ENCODE peak calls at places on chromosomes 1 and 21, in eight cellular contexts. H is lung; Z is Peyer's patch; Q is tibial nerve; V is right lobe of liver; M is Panc1; U is transverse colon; X is CD8-positive, alpha-beta T cell. E is an unnamed sample.

GRCh38 chr1:65572701-65573421 is 152.4 kb downstream of the LEPR start:
- DNase-seq in H (no peak), Z (no peak), Q (no peak), V (no peak), M (no peak), U (no peak), X (no peak), E (no peak)

GRCh38 chr1:45659222-45659621 is 27.1 kb downstream of the GPBP1L1 start:
- DNase-seq in H (no peak), Z (no peak), Q (no peak), V (no peak), M (no peak), U (no peak), X (no peak), E (no peak)

GRCh38 chr1:43705982-43706597 is 1.2 kb upstream of the ST3GAL3 start:
- DNase-seq in H (no peak), Z (no peak), Q (no peak), V (no peak), M (no peak), U (no peak), X (no peak), E (no peak)

GRCh38 chr1:197144570-197145325 is 1.7 kb downstream of the ASPM start:
- DNase-seq in H (no peak), Z (no peak), Q (no peak), V (peak; percentile 62), M (no peak), U (no peak), X (no peak), E (no peak)

GRCh38 chr21:33031152-33031551 is 5.4 kb downstream of the OLIG2 start:
- DNase-seq in H (no peak), Z (no peak), Q (no peak), V (no peak), M (no peak), U (no peak), X (no peak), E (no peak)

GRCh38 chr1:199041173-199041914 is 402.5 kb downstream of the PTPRC start:
- DNase-seq in H (no peak), Z (no peak), Q (no peak), V (no peak), M (no peak), U (no peak), X (no peak), E (peak; percentile 2)

GRCh38 chr1:109910123-109910962 is at the start of gene CSF1:
- DNase-seq in H (peak; percentile 81), Z (peak; percentile 83), Q (peak; percentile 85), V (peak; percentile 82), M (no peak), U (peak; percentile 74), X (peak; percentile 33), E (peak; percentile 79)

GRCh38 chr1:40712405-40712944 is 21.0 kb downstream of the NFYC start:
- DNase-seq in H (no peak), Z (no peak), Q (no peak), V (no peak), M (no peak), U (no peak), X (no peak), E (no peak)

GRCh38 chr1:115557715-115558114 is 84.1 kb upstream of the VANGL1 start:
- DNase-seq in H (no peak), Z (no peak), Q (no peak), V (no peak), M (no peak), U (no peak), X (no peak), E (no peak)

GRCh38 chr1:240947438-240948224 is 335.7 kb upstream of the GREM2 start:
- DNase-seq in H (no peak), Z (peak; percentile 52), Q (no peak), V (no peak), M (no peak), U (no peak), X (no peak), E (no peak)

GRCh38 chr1:111570781-111571181 is 48.8 kb upstream of the RAP1A start:
- DNase-seq in H (no peak), Z (peak; percentile 68), Q (no peak), V (no peak), M (no peak), U (peak; percentile 14), X (peak; percentile 24), E (no peak)

GRCh38 chr1:42784946-42785693 is at the start of gene TMEM269:
- DNase-seq in H (no peak), Z (peak; percentile 55), Q (no peak), V (no peak), M (no peak), U (peak; percentile 13), X (peak; percentile 25), E (peak; percentile 16)

GRCh38 chr1:220151454-220151853 is 57.5 kb downstream of the IARS2 start:
- DNase-seq in H (no peak), Z (no peak), Q (peak; percentile 20), V (peak; percentile 52), M (no peak), U (no peak), X (no peak), E (no peak)

GRCh38 chr1:177354247-177354646 is 183.5 kb downstream of the BRINP2 start:
- DNase-seq in H (no peak), Z (no peak), Q (no peak), V (no peak), M (no peak), U (no peak), X (no peak), E (no peak)

GRCh38 chr1:39076127-39076798 is 50.1 kb downstream of the NDUFS5 start:
- DNase-seq in H (no peak), Z (peak; percentile 61), Q (peak; percentile 65), V (peak; percentile 88), M (no peak), U (peak; percentile 57), X (no peak), E (peak; percentile 56)

GRCh38 chr1:224503161-224504118 is 68.8 kb upstream of the WDR26 start:
- DNase-seq in H (peak; percentile 89), Z (peak; percentile 85), Q (peak; percentile 60), V (peak; percentile 98), M (no peak), U (peak; percentile 90), X (no peak), E (peak; percentile 91)

GRCh38 chr1:59543211-59543668 is 246.3 kb downstream of the FGGY start:
- DNase-seq in H (no peak), Z (no peak), Q (no peak), V (no peak), M (no peak), U (no peak), X (no peak), E (no peak)

GRCh38 chr21:33854604-33855003 is 61.0 kb downstream of the ATP5PO start:
- DNase-seq in H (no peak), Z (no peak), Q (no peak), V (no peak), M (peak; percentile 7), U (no peak), X (no peak), E (no peak)

GRCh38 chr1:85822696-85823095 is 114.5 kb upstream of the ZNHIT6 start:
- DNase-seq in H (no peak), Z (no peak), Q (no peak), V (no peak), M (no peak), U (no peak), X (no peak), E (no peak)

GRCh38 chr1:119001181-119002018 is 13.3 kb upstream of the TBX15 start:
- DNase-seq in H (no peak), Z (no peak), Q (no peak), V (no peak), M (no peak), U (no peak), X (no peak), E (no peak)

GRCh38 chr1:81213279-81213678 is 587.5 kb upstream of the ADGRL2 start:
- DNase-seq in H (no peak), Z (no peak), Q (no peak), V (no peak), M (no peak), U (no peak), X (no peak), E (no peak)

GRCh38 chr1:221576268-221576667 is 165.6 kb downstream of the DUSP10 start:
- DNase-seq in H (no peak), Z (no peak), Q (no peak), V (no peak), M (no peak), U (no peak), X (no peak), E (no peak)

GRCh38 chr1:54453509-54453908 is 47.3 kb upstream of the SSBP3 start:
- DNase-seq in H (no peak), Z (no peak), Q (no peak), V (no peak), M (no peak), U (no peak), X (no peak), E (no peak)

GRCh38 chr1:161160763-161161162 is 1.5 kb downstream of the USP21 start:
- DNase-seq in H (no peak), Z (no peak), Q (no peak), V (no peak), M (no peak), U (no peak), X (no peak), E (no peak)
- H3K4me3 ChIP-seq in H (no peak overlapping the region), Z (no peak overlapping the region), Q (no peak overlapping the region), V (no peak overlapping the region), M (no peak overlapping the region), U (no peak overlapping the region), X (no peak overlapping the region), E (no peak overlapping the region)

GRCh38 chr1:203873094-203873493 is 11.7 kb downstream of the SNRPE start:
- DNase-seq in H (no peak), Z (no peak), Q (no peak), V (no peak), M (no peak), U (no peak), X (no peak), E (no peak)
- TF ChIP-seq CTCF in H (no peak), Z (no peak), Q (no peak), V (no peak), M (no peak), U (no peak), X (no peak), E (no peak)

GRCh38 chr1:247841796-247842195 is at the start of gene OR11L1:
- DNase-seq in H (no peak), Z (no peak), Q (no peak), V (no peak), M (no peak), U (no peak), X (no peak), E (no peak)
- H3K9me3 ChIP-seq in H (no peaks in the 10 kb centered on the region), Z (no peaks in the 10 kb centered on the region), Q (no peaks in the 10 kb centered on the region), V (no peaks in the 10 kb centered on the region), M (no peaks in the 10 kb centered on the region), U (no peaks in the 10 kb centered on the region), X (no peaks in the 10 kb centered on the region), E (no peaks in the 10 kb centered on the region)

GRCh38 chr1:31924839-31925238 is 13.3 kb downstream of the PTP4A2 start:
- DNase-seq in H (no peak), Z (no peak), Q (no peak), V (no peak), M (no peak), U (no peak), X (no peak), E (no peak)

GRCh38 chr1:31926252-31926651 is 11.9 kb downstream of the PTP4A2 start:
- DNase-seq in H (no peak), Z (no peak), Q (no peak), V (no peak), M (no peak), U (no peak), X (no peak), E (no peak)

GRCh38 chr1:31926846-31927660 is 11.1 kb downstream of the PTP4A2 start:
- DNase-seq in H (no peak), Z (no peak), Q (no peak), V (no peak), M (no peak), U (no peak), X (no peak), E (no peak)

GRCh38 chr1:31930827-31931226 is 7.3 kb downstream of the PTP4A2 start:
- DNase-seq in H (no peak), Z (no peak), Q (no peak), V (no peak), M (no peak), U (no peak), X (no peak), E (no peak)

GRCh38 chr1:31927661-31927980 is 10.5 kb downstream of the PTP4A2 start:
- DNase-seq in H (no peak), Z (no peak), Q (no peak), V (no peak), M (no peak), U (no peak), X (no peak), E (no peak)
- H3K4me3 ChIP-seq in H (no peak overlapping the region), Z (no peak overlapping the region), Q (no peak overlapping the region), V (no peak overlapping the region), M (no peak overlapping the region), U (no peak overlapping the region), X (peak overlapping the region; percentile 19), E (no peak overlapping the region)